ENCODE peak calls at places on chromosomes 4 and X, in eight cellular contexts. One of them, this sample, is unnamed. For H3K27me3, the result is how much of the 10 kb centered on the place peaks cover.

GRCh38 chr4:19213388-19213787 is 1038.3 kb upstream of the SLIT2 start:
- DNase-seq in RWPE2: no peak
- DNase-seq in CD8-positive, alpha-beta memory T cell: no peak
- DNase-seq in MM.1S: no peak
- DNase-seq in CD4-positive, alpha-beta memory T cell: no peak
- DNase-seq in PC-9: no peak
- DNase-seq in K562: no peak
- DNase-seq in heart right ventricle: no peak
- DNase-seq in this sample: no peak

GRCh38 chr4:26369132-26370036 is 48.6 kb downstream of the RBPJ start:
- DNase-seq in RWPE2: no peak
- DNase-seq in CD8-positive, alpha-beta memory T cell: no peak
- DNase-seq in MM.1S: no peak
- DNase-seq in CD4-positive, alpha-beta memory T cell: no peak
- DNase-seq in PC-9: no peak
- DNase-seq in K562: no peak
- DNase-seq in heart right ventricle: no peak
- DNase-seq in this sample: no peak

GRCh38 chr4:78482281-78482680 is 69.3 kb upstream of the ANXA3 start:
- DNase-seq in RWPE2: no peak
- DNase-seq in CD8-positive, alpha-beta memory T cell: no peak
- DNase-seq in MM.1S: no peak
- DNase-seq in CD4-positive, alpha-beta memory T cell: no peak
- DNase-seq in PC-9: no peak
- DNase-seq in K562: no peak
- DNase-seq in heart right ventricle: no peak
- DNase-seq in this sample: no peak

GRCh38 chr4:101527186-101527585 is 179.9 kb upstream of the PPP3CA start:
- DNase-seq in RWPE2: no peak
- DNase-seq in CD8-positive, alpha-beta memory T cell: peak
- DNase-seq in MM.1S: peak
- DNase-seq in CD4-positive, alpha-beta memory T cell: peak
- DNase-seq in PC-9: no peak
- DNase-seq in K562: no peak
- DNase-seq in heart right ventricle: no peak
- DNase-seq in this sample: peak

GRCh38 chr4:111268769-111269414 is 646.0 kb upstream of the PITX2 start:
- DNase-seq in RWPE2: no peak
- DNase-seq in CD8-positive, alpha-beta memory T cell: no peak
- DNase-seq in MM.1S: peak
- DNase-seq in CD4-positive, alpha-beta memory T cell: no peak
- DNase-seq in PC-9: no peak
- DNase-seq in K562: no peak
- DNase-seq in heart right ventricle: no peak
- DNase-seq in this sample: peak

GRCh38 chr4:21211836-21212235 is 511.6 kb downstream of the PACRGL start:
- DNase-seq in RWPE2: no peak
- DNase-seq in CD8-positive, alpha-beta memory T cell: no peak
- DNase-seq in MM.1S: no peak
- DNase-seq in CD4-positive, alpha-beta memory T cell: no peak
- DNase-seq in PC-9: no peak
- DNase-seq in K562: no peak
- DNase-seq in heart right ventricle: no peak
- DNase-seq in this sample: no peak

GRCh38 chr4:3031357-3032064 is 42.8 kb downstream of the HTT-AS start:
- DNase-seq in RWPE2: no peak
- DNase-seq in CD8-positive, alpha-beta memory T cell: no peak
- DNase-seq in MM.1S: no peak
- DNase-seq in CD4-positive, alpha-beta memory T cell: no peak
- DNase-seq in PC-9: peak
- DNase-seq in K562: no peak
- DNase-seq in heart right ventricle: no peak
- DNase-seq in this sample: no peak

GRCh38 chr4:141047228-141047884 is 85.9 kb downstream of the RNF150 start:
- DNase-seq in RWPE2: no peak
- DNase-seq in CD8-positive, alpha-beta memory T cell: no peak
- DNase-seq in MM.1S: no peak
- DNase-seq in CD4-positive, alpha-beta memory T cell: no peak
- DNase-seq in PC-9: no peak
- DNase-seq in K562: no peak
- DNase-seq in heart right ventricle: peak
- DNase-seq in this sample: no peak

GRCh38 chr4:187176261-187176910 is 452.7 kb upstream of the FAT1 start:
- DNase-seq in RWPE2: no peak
- DNase-seq in CD8-positive, alpha-beta memory T cell: no peak
- DNase-seq in MM.1S: no peak
- DNase-seq in CD4-positive, alpha-beta memory T cell: no peak
- DNase-seq in PC-9: no peak
- DNase-seq in K562: no peak
- DNase-seq in heart right ventricle: no peak
- DNase-seq in this sample: no peak

GRCh38 chr4:57373971-57374370 is 263.8 kb upstream of the IGFBP7 start:
- DNase-seq in RWPE2: no peak
- DNase-seq in CD8-positive, alpha-beta memory T cell: no peak
- DNase-seq in MM.1S: no peak
- DNase-seq in CD4-positive, alpha-beta memory T cell: no peak
- DNase-seq in PC-9: no peak
- DNase-seq in K562: no peak
- DNase-seq in heart right ventricle: no peak
- DNase-seq in this sample: no peak

GRCh38 chr4:184267673-184268573 is 50.2 kb upstream of the ENPP6 start:
- DNase-seq in RWPE2: no peak
- DNase-seq in CD8-positive, alpha-beta memory T cell: peak
- DNase-seq in MM.1S: peak
- DNase-seq in CD4-positive, alpha-beta memory T cell: peak
- DNase-seq in PC-9: peak
- DNase-seq in K562: peak
- DNase-seq in heart right ventricle: peak
- DNase-seq in this sample: peak

GRCh38 chr4:168628251-168628650 is 131.4 kb downstream of the PALLD start:
- DNase-seq in RWPE2: no peak
- DNase-seq in CD8-positive, alpha-beta memory T cell: no peak
- DNase-seq in MM.1S: no peak
- DNase-seq in CD4-positive, alpha-beta memory T cell: no peak
- DNase-seq in PC-9: no peak
- DNase-seq in K562: no peak
- DNase-seq in heart right ventricle: no peak
- DNase-seq in this sample: no peak

GRCh38 chr4:151862766-151863165 is 102.0 kb upstream of the GATB start:
- DNase-seq in RWPE2: no peak
- DNase-seq in CD8-positive, alpha-beta memory T cell: no peak
- DNase-seq in MM.1S: no peak
- DNase-seq in CD4-positive, alpha-beta memory T cell: no peak
- DNase-seq in PC-9: peak
- DNase-seq in K562: no peak
- DNase-seq in heart right ventricle: no peak
- DNase-seq in this sample: no peak

GRCh38 chrX:115297189-115297588 is 7.7 kb downstream of the LUZP4 start:
- DNase-seq in RWPE2: no peak
- DNase-seq in CD8-positive, alpha-beta memory T cell: no peak
- DNase-seq in MM.1S: no peak
- DNase-seq in CD4-positive, alpha-beta memory T cell: no peak
- DNase-seq in PC-9: peak
- DNase-seq in K562: no peak
- DNase-seq in heart right ventricle: no peak
- DNase-seq in this sample: no peak

GRCh38 chr4:83917572-83917971 is 381.7 kb downstream of the GPAT3 start:
- DNase-seq in RWPE2: no peak
- DNase-seq in CD8-positive, alpha-beta memory T cell: no peak
- DNase-seq in MM.1S: no peak
- DNase-seq in CD4-positive, alpha-beta memory T cell: no peak
- DNase-seq in PC-9: no peak
- DNase-seq in K562: peak
- DNase-seq in heart right ventricle: no peak
- DNase-seq in this sample: no peak

GRCh38 chrX:70084592-70084991 is 22.3 kb downstream of the OTUD6A start:
- DNase-seq in RWPE2: no peak
- DNase-seq in CD8-positive, alpha-beta memory T cell: no peak
- DNase-seq in MM.1S: no peak
- DNase-seq in CD4-positive, alpha-beta memory T cell: no peak
- DNase-seq in PC-9: no peak
- DNase-seq in K562: no peak
- DNase-seq in heart right ventricle: no peak
- DNase-seq in this sample: no peak

GRCh38 chr4:106268731-106269272 is 47.2 kb downstream of the TBCK start:
- DNase-seq in RWPE2: no peak
- DNase-seq in CD8-positive, alpha-beta memory T cell: no peak
- DNase-seq in MM.1S: no peak
- DNase-seq in CD4-positive, alpha-beta memory T cell: no peak
- DNase-seq in PC-9: no peak
- DNase-seq in K562: no peak
- DNase-seq in heart right ventricle: no peak
- DNase-seq in this sample: no peak

DNA sequence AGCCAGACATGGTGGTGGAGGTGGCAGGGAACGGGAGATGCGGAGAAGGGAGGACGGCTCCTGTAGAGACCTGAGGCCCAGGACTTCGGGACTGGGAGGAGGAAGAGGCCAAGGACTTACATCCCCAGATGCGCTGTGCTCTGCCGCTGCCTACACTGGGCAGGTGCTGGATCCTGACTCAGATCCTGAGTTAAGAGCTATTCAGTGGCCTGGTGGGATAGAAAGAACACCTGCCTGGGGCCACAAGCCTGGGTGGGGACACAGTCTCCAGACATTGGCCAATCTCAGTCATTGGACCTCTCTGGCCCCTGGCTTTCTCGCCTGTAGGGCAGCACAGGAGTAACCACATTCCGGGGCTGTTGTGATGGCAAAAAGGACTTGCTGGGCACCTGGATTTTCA is 10.9 kb upstream of the MSX1 start:
- DNase-seq in RWPE2: peak
- DNase-seq in CD8-positive, alpha-beta memory T cell: no peak
- DNase-seq in MM.1S: no peak
- DNase-seq in CD4-positive, alpha-beta memory T cell: no peak
- DNase-seq in PC-9: no peak
- DNase-seq in K562: no peak
- DNase-seq in heart right ventricle: no peak
- DNase-seq in this sample: no peak
- H3K27me3 ChIP-seq in RWPE2: under half
- H3K27me3 ChIP-seq in CD8-positive, alpha-beta memory T cell: under half
- H3K27me3 ChIP-seq in MM.1S: under half
- H3K27me3 ChIP-seq in CD4-positive, alpha-beta memory T cell: under half
- H3K27me3 ChIP-seq in PC-9: under half
- H3K27me3 ChIP-seq in K562: under half
- H3K27me3 ChIP-seq in heart right ventricle: half or more
- H3K27me3 ChIP-seq in this sample: under half

GRCh38 chrX:107454302-107454701 is 4.8 kb downstream of the FRMPD3 start:
- DNase-seq in RWPE2: no peak
- DNase-seq in CD8-positive, alpha-beta memory T cell: no peak
- DNase-seq in MM.1S: no peak
- DNase-seq in CD4-positive, alpha-beta memory T cell: no peak
- DNase-seq in PC-9: peak
- DNase-seq in K562: no peak
- DNase-seq in heart right ventricle: no peak
- DNase-seq in this sample: no peak
- H3K27me3 ChIP-seq in RWPE2: under half
- H3K27me3 ChIP-seq in CD8-positive, alpha-beta memory T cell: under half
- H3K27me3 ChIP-seq in MM.1S: under half
- H3K27me3 ChIP-seq in CD4-positive, alpha-beta memory T cell: under half
- H3K27me3 ChIP-seq in PC-9: under half
- H3K27me3 ChIP-seq in K562: under half
- H3K27me3 ChIP-seq in heart right ventricle: under half
- H3K27me3 ChIP-seq in this sample: under half

DNA sequence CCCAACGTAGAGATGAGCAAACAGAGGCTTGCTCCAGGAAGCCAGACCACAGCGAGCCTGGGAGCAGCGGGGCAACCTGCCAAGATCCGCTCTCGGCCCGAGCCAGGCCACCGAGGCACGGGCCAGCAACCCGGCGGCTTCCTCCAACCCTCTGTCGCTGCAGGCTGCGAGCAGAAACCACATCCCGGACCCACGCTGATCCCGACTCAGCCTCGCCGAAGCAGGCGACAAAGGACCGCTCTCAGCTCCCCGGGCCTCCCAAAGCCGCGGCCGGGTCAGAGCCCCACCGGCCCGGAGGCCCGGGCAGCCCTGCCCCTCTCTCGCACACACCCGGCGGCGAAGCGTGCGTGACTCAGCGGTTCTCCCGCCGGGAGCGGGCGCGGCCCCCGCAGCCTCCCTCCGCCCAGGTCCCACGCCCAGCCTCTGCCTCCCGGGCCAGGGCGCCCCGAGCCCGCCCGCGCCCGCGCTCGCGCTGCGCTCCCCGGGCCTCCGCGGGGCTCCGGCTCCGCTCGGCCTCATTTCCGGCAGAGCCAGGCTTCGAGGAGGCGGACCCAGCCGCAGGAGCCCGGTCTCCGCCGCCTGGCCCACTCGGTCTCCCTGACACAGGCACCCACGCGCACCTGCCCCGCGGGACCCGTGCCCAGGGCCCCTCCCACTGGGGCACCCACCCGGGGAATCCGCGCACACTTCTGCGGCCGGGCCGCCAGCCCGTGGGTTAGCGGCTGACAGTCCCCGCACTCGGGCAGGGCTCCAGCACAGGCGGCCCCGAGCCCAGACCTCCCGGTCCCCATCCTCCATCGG is 1.7 kb downstream of the PPP2R2C start:
- DNase-seq in RWPE2: no peak
- DNase-seq in CD8-positive, alpha-beta memory T cell: no peak
- DNase-seq in MM.1S: no peak
- DNase-seq in CD4-positive, alpha-beta memory T cell: no peak
- DNase-seq in PC-9: peak
- DNase-seq in K562: peak
- DNase-seq in heart right ventricle: peak
- DNase-seq in this sample: no peak
- H3K27me3 ChIP-seq in RWPE2: under half
- H3K27me3 ChIP-seq in CD8-positive, alpha-beta memory T cell: under half
- H3K27me3 ChIP-seq in MM.1S: half or more
- H3K27me3 ChIP-seq in CD4-positive, alpha-beta memory T cell: under half
- H3K27me3 ChIP-seq in PC-9: under half
- H3K27me3 ChIP-seq in K562: under half
- H3K27me3 ChIP-seq in heart right ventricle: half or more
- H3K27me3 ChIP-seq in this sample: under half

GRCh38 chrX:77160301-77160700 is 286.9 kb upstream of the FGF16 start:
- DNase-seq in RWPE2: no peak
- DNase-seq in CD8-positive, alpha-beta memory T cell: no peak
- DNase-seq in MM.1S: no peak
- DNase-seq in CD4-positive, alpha-beta memory T cell: peak
- DNase-seq in PC-9: no peak
- DNase-seq in K562: no peak
- DNase-seq in heart right ventricle: no peak
- DNase-seq in this sample: peak

GRCh38 chrX:77167993-77168392 is 279.2 kb upstream of the FGF16 start:
- DNase-seq in RWPE2: no peak
- DNase-seq in CD8-positive, alpha-beta memory T cell: no peak
- DNase-seq in MM.1S: no peak
- DNase-seq in CD4-positive, alpha-beta memory T cell: no peak
- DNase-seq in PC-9: no peak
- DNase-seq in K562: no peak
- DNase-seq in heart right ventricle: no peak
- DNase-seq in this sample: no peak

GRCh38 chrX:77162777-77163176 is 284.4 kb upstream of the FGF16 start:
- DNase-seq in RWPE2: no peak
- DNase-seq in CD8-positive, alpha-beta memory T cell: no peak
- DNase-seq in MM.1S: no peak
- DNase-seq in CD4-positive, alpha-beta memory T cell: no peak
- DNase-seq in PC-9: no peak
- DNase-seq in K562: no peak
- DNase-seq in heart right ventricle: no peak
- DNase-seq in this sample: no peak
- H3K27me3 ChIP-seq in RWPE2: under half
- H3K27me3 ChIP-seq in CD8-positive, alpha-beta memory T cell: under half
- H3K27me3 ChIP-seq in MM.1S: under half
- H3K27me3 ChIP-seq in CD4-positive, alpha-beta memory T cell: under half
- H3K27me3 ChIP-seq in PC-9: under half
- H3K27me3 ChIP-seq in K562: under half
- H3K27me3 ChIP-seq in heart right ventricle: under half
- H3K27me3 ChIP-seq in this sample: under half

This sample was measured in GM06990.